ENCODE peak calls at places on chromosomes 13 and 19, in six cellular contexts. V is mesendoderm; L is tibial nerve; P is uterus; E is CD4-positive, alpha-beta memory T cell; H is aorta. B is an unnamed sample. For H3K36me3, the result is how much of the 10 kb centered on the place peaks cover.

GRCh38 chr19:29832801-29833200 is 21.0 kb downstream of the CCNE1 start:
- DNase-seq in L (no peak), E (no peak), V (no peak), P (no peak), H (peak), B (no peak)

GRCh38 chr19:38245826-38246498 is 10.2 kb downstream of the PPP1R14A start:
- DNase-seq in L (no peak), E (no peak), P (no peak), V (no peak), H (peak), B (no peak)

GRCh38 chr19:11807099-11807380 is 7.0 kb upstream of the ZNF440 start:
- DNase-seq in P (no peak), E (no peak), L (no peak), H (no peak), V (no peak), B (no peak)

GRCh38 chr13:37149380-37149779 is 43.9 kb upstream of the CSNK1A1L start:
- DNase-seq in L (no peak), E (no peak), P (no peak), H (no peak), V (no peak), B (no peak)

GRCh38 chr13:75010941-75011340 is 471.0 kb downstream of the TBC1D4 start:
- DNase-seq in H (no peak), L (no peak), E (no peak), V (no peak), P (no peak), B (no peak)

GRCh38 chr13:97307882-97308624 is 85.9 kb downstream of the MBNL2 start:
- DNase-seq in L (no peak), V (peak), P (no peak), E (no peak), H (no peak), B (no peak)

GRCh38 chr19:29717051-29717450 is 2.0 kb upstream of the C19orf12 start:
- DNase-seq in P (no peak), V (no peak), H (peak), L (no peak), E (no peak), B (no peak)

GRCh38 chr19:51478381-51479285 is at the start of gene CEACAM18:
- DNase-seq in V (no peak), H (no peak), P (no peak), E (no peak), L (no peak), B (no peak)

GRCh38 chr19:8004723-8005513 is 523 bp downstream of the ELAVL1 start:
- DNase-seq in L (no peak), P (no peak), H (no peak), V (peak), E (peak), B (no peak)

GRCh38 chr19:33409906-33410685 is 36.6 kb downstream of the CEBPG start:
- DNase-seq in P (no peak), E (no peak), H (no peak), V (no peak), L (no peak), B (no peak)

GRCh38 chr13:54402495-54402894 is 1373.9 kb downstream of the OLFM4 start:
- DNase-seq in L (no peak), P (no peak), E (no peak), V (peak), H (no peak), B (no peak)

DNA sequence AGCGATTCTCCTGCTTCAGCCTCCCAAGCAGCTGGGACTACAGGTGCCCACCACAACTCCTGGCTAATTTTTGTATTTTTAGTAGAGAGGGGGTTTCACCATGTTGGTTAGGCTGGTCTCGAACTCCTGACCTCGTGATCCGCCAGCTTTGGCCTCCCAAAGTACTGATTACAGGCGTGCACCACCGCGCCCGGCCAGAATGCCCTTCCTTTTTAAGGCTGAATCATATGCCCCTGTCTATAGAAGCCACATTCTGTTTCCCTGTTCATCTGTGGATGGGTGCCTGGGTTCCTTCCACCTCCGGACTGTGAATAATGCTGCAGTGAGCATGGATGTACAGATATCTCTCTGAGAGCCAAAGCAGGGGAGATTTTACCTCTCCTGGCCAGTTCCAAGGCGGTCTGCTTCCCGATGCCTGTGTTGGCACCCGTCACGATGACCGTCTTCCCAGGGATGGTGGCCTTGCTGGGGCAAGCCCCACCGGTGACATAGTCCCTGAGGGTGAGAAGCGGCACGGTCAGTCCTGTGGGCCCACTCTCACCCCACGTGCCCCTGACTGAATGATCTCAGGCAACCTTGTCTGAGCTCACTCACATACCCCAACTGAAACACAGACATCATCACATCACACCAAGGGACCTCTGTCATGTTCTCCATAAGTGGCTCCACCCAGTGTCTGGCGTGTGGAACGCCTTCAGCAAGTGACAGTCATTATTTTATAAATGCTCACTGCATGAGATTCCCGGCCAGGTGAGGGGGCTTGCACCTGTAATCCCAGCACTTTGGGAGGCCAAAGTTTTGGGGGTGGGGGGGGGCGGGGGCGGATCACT is 4.0 kb downstream of the RDH13 start:
- DNase-seq in P (no peak), H (no peak), V (peak), E (no peak), L (no peak), B (no peak)
- H3K4me3 ChIP-seq in P (no peak), H (no peak), V (no peak), E (no peak), L (no peak), B (no peak)

GRCh38 chr19:35117791-35118190 is 2.2 kb downstream of the FXYD3 start:
- DNase-seq in P (no peak), L (no peak), V (no peak), H (no peak), E (no peak), B (no peak)

GRCh38 chr19:35117017-35117570 is 1.5 kb downstream of the FXYD3 start:
- DNase-seq in E (no peak), H (no peak), V (no peak), P (no peak), L (no peak), B (no peak)

GRCh38 chr19:35119578-35119977 is 4.0 kb downstream of the FXYD3 start:
- DNase-seq in E (no peak), P (no peak), V (no peak), H (no peak), L (no peak), B (no peak)

GRCh38 chr19:35119091-35119490 is 3.5 kb downstream of the FXYD3 start:
- DNase-seq in L (no peak), H (no peak), V (no peak), E (no peak), P (no peak), B (no peak)

GRCh38 chr19:35118268-35119026 is 2.8 kb downstream of the FXYD3 start:
- DNase-seq in V (no peak), L (no peak), P (no peak), H (no peak), E (no peak), B (no peak)
- H3K36me3 ChIP-seq in V (under half), L (under half), P (under half), H (under half), E (under half), B (under half)

GRCh38 chr19:4058696-4059492 is 7.8 kb downstream of the ZBTB7A start:
- DNase-seq in L (no peak), E (no peak), V (no peak), H (peak), P (no peak), B (peak)

GRCh38 chr19:4059931-4060620 is 6.6 kb downstream of the ZBTB7A start:
- DNase-seq in L (peak), P (peak), V (no peak), H (peak), E (peak), B (peak)

GRCh38 chr19:4060621-4061177 is 6.0 kb downstream of the ZBTB7A start:
- DNase-seq in P (no peak), H (no peak), L (no peak), V (no peak), E (no peak), B (peak)

GRCh38 chr19:4059493-4059880 is 7.2 kb downstream of the ZBTB7A start:
- DNase-seq in E (no peak), L (no peak), H (peak), P (no peak), V (no peak), B (no peak)

GRCh38 chr19:4057913-4058695 is 8.6 kb downstream of the ZBTB7A start:
- DNase-seq in E (no peak), L (peak), P (peak), H (peak), V (peak), B (peak)
- H3K4me3 ChIP-seq in E (no peak), L (peak), P (peak), H (no peak), V (no peak), B (no peak)

GRCh38 chr13:71977028-71977427 is 110.0 kb upstream of the DACH1 start:
- DNase-seq in L (no peak), E (no peak), P (no peak), H (no peak), V (no peak), B (no peak)

DNA sequence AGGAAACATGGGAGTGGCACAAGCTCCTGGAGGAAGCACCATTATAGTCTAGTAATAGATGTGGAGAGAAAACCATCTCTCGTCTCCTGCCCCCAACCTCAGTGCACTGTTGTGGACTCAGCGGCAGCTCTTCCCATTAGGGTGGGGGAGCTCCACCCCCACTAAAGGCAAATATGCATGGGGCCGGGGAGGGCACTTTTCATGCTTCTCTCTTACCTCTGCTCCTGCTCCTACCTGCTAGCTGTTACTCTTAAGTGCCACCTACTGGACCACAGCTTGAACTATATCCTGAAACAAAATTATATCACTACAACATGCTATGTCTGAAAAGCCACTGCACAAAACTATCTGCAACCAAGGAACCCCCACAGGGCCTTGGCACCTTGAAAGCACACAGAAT is 112.6 kb upstream of the DACH1 start:
- DNase-seq in V (peak), P (no peak), L (no peak), H (no peak), E (no peak), B (no peak)
- H3K36me3 ChIP-seq in V (under half), P (under half), L (under half), H (under half), E (under half), B (under half)

B was measured in spleen.